ENCODE peak calls at places on chromosome 10, in ten cellular contexts. One of them, this sample, is unnamed. For H3K4me1 and H3K36me3, the result is how much of the 10 kb centered on the place peaks cover.

GRCh38 chr10:15719062-15719898 is 442 bp downstream of the ITGA8 start:
- DNase-seq in testis: peak
- DNase-seq in mesenchymal stem cell: peak
- DNase-seq in Peyer's patch: no peak
- DNase-seq in tibial nerve: no peak
- DNase-seq in right lobe of liver: no peak
- DNase-seq in HCT116: no peak
- DNase-seq in sigmoid colon: no peak
- DNase-seq in uterus: no peak
- DNase-seq in ovary: peak
- DNase-seq in this sample: no peak

GRCh38 chr10:69211104-69211503 is 9.0 kb upstream of the HKDC1 start:
- DNase-seq in testis: no peak
- DNase-seq in mesenchymal stem cell: no peak
- DNase-seq in Peyer's patch: no peak
- DNase-seq in tibial nerve: no peak
- DNase-seq in right lobe of liver: no peak
- DNase-seq in HCT116: no peak
- DNase-seq in sigmoid colon: no peak
- DNase-seq in uterus: no peak
- DNase-seq in ovary: no peak
- DNase-seq in this sample: no peak

GRCh38 chr10:102645741-102646609 is 1.7 kb downstream of the TRIM8 start:
- DNase-seq in testis: peak
- DNase-seq in mesenchymal stem cell: peak
- DNase-seq in Peyer's patch: peak
- DNase-seq in tibial nerve: peak
- DNase-seq in right lobe of liver: peak
- DNase-seq in HCT116: peak
- DNase-seq in sigmoid colon: peak
- DNase-seq in uterus: peak
- DNase-seq in ovary: peak
- DNase-seq in this sample: peak

GRCh38 chr10:99233000-99233679 is 2.5 kb downstream of the HPSE2 start:
- DNase-seq in testis: no peak
- DNase-seq in mesenchymal stem cell: no peak
- DNase-seq in Peyer's patch: no peak
- DNase-seq in tibial nerve: no peak
- DNase-seq in right lobe of liver: no peak
- DNase-seq in HCT116: no peak
- DNase-seq in sigmoid colon: no peak
- DNase-seq in uterus: no peak
- DNase-seq in ovary: no peak
- DNase-seq in this sample: no peak

GRCh38 chr10:79202188-79203013 is 133.6 kb downstream of the ZMIZ1 start:
- DNase-seq in testis: no peak
- DNase-seq in mesenchymal stem cell: peak
- DNase-seq in Peyer's patch: no peak
- DNase-seq in tibial nerve: no peak
- DNase-seq in right lobe of liver: no peak
- DNase-seq in HCT116: no peak
- DNase-seq in sigmoid colon: peak
- DNase-seq in uterus: no peak
- DNase-seq in ovary: peak
- DNase-seq in this sample: no peak

GRCh38 chr10:3636356-3637181 is 148.4 kb downstream of the KLF6 start:
- DNase-seq in testis: no peak
- DNase-seq in mesenchymal stem cell: no peak
- DNase-seq in Peyer's patch: no peak
- DNase-seq in tibial nerve: no peak
- DNase-seq in right lobe of liver: no peak
- DNase-seq in HCT116: peak
- DNase-seq in sigmoid colon: no peak
- DNase-seq in uterus: no peak
- DNase-seq in ovary: no peak
- DNase-seq in this sample: no peak

GRCh38 chr10:99709480-99710229 is 22.3 kb downstream of the COX15 start:
- DNase-seq in testis: no peak
- DNase-seq in mesenchymal stem cell: peak
- DNase-seq in Peyer's patch: no peak
- DNase-seq in tibial nerve: no peak
- DNase-seq in right lobe of liver: no peak
- DNase-seq in HCT116: no peak
- DNase-seq in sigmoid colon: no peak
- DNase-seq in uterus: no peak
- DNase-seq in ovary: no peak
- DNase-seq in this sample: no peak

GRCh38 chr10:82212753-82213152 is 337.8 kb downstream of the NRG3 start:
- DNase-seq in testis: no peak
- DNase-seq in mesenchymal stem cell: no peak
- DNase-seq in Peyer's patch: no peak
- DNase-seq in tibial nerve: no peak
- DNase-seq in right lobe of liver: no peak
- DNase-seq in HCT116: no peak
- DNase-seq in sigmoid colon: no peak
- DNase-seq in uterus: no peak
- DNase-seq in ovary: no peak
- DNase-seq in this sample: no peak

GRCh38 chr10:22320591-22321155 is at the start of gene BMI1:
- DNase-seq in testis: peak
- DNase-seq in mesenchymal stem cell: peak
- DNase-seq in Peyer's patch: peak
- DNase-seq in tibial nerve: peak
- DNase-seq in right lobe of liver: peak
- DNase-seq in HCT116: no peak
- DNase-seq in sigmoid colon: peak
- DNase-seq in uterus: peak
- DNase-seq in ovary: peak
- DNase-seq in this sample: peak

GRCh38 chr10:22321156-22321711 is 335 bp downstream of the BMI1 start:
- DNase-seq in testis: no peak
- DNase-seq in mesenchymal stem cell: peak
- DNase-seq in Peyer's patch: peak
- DNase-seq in tibial nerve: no peak
- DNase-seq in right lobe of liver: peak
- DNase-seq in HCT116: no peak
- DNase-seq in sigmoid colon: peak
- DNase-seq in uterus: peak
- DNase-seq in ovary: peak
- DNase-seq in this sample: peak

GRCh38 chr10:22318772-22319171 is 2.1 kb upstream of the BMI1 start:
- DNase-seq in testis: no peak
- DNase-seq in mesenchymal stem cell: no peak
- DNase-seq in Peyer's patch: no peak
- DNase-seq in tibial nerve: no peak
- DNase-seq in right lobe of liver: no peak
- DNase-seq in HCT116: no peak
- DNase-seq in sigmoid colon: no peak
- DNase-seq in uterus: no peak
- DNase-seq in ovary: no peak
- DNase-seq in this sample: no peak

GRCh38 chr10:22317771-22318565 is 1.8 kb downstream of the COMMD3 start:
- DNase-seq in testis: no peak
- DNase-seq in mesenchymal stem cell: no peak
- DNase-seq in Peyer's patch: no peak
- DNase-seq in tibial nerve: no peak
- DNase-seq in right lobe of liver: no peak
- DNase-seq in HCT116: no peak
- DNase-seq in sigmoid colon: no peak
- DNase-seq in uterus: no peak
- DNase-seq in ovary: no peak
- DNase-seq in this sample: no peak

DNA sequence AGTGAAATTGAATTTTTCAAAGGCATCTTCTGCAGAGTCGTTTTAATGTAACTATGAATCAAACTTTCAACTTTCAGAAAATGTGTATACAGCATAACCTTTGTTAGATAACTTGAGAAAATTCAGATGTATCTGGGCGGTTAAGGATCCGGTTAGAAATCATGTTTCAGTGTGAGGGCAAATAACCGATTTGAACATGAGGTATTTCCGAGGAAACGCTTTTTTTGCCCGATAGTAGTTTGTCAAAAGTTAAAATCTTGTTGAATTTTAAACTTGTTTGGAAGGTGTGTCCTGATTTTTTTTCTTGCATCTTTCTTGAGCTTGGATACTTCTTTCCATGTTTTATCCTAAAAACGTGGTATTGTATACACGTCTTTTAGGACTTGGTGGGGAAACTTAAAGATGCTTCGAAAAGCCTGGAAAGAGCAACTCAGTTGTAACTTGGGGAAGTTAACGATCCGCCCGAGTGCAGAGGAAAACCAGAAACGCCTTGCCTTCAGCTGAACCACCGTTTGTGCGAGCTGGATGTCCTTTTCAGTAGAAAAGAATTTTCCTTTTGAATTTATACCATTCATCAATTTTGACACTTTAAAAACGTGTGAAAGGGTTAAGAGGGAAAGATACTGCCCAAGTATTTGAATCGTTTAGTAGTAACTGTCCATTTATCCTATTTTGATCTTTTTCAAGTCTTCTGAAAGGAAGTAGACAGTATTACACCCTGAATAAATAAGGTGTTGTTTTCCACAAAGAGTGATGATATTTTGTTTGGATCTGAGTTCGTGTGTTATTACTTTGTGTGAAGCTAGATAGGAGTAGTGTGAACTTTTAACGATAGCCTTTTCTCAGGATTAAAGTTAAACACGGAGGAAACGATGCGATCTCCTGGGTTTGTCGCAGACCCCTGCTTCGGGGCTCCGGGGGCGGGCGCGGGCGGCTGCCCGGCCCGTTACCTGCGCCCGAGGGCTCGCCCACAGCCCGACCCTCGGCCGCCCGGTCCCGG is 1.0 kb upstream of the BMI1 start:
- DNase-seq in testis: no peak
- DNase-seq in mesenchymal stem cell: peak
- DNase-seq in Peyer's patch: no peak
- DNase-seq in tibial nerve: no peak
- DNase-seq in right lobe of liver: no peak
- DNase-seq in HCT116: no peak
- DNase-seq in sigmoid colon: no peak
- DNase-seq in uterus: no peak
- DNase-seq in ovary: no peak
- DNase-seq in this sample: no peak
- H3K27ac ChIP-seq in testis: peak
- H3K27ac ChIP-seq in mesenchymal stem cell: no peak
- H3K27ac ChIP-seq in Peyer's patch: peak
- H3K27ac ChIP-seq in tibial nerve: peak
- H3K27ac ChIP-seq in right lobe of liver: peak
- H3K27ac ChIP-seq in HCT116: peak
- H3K27ac ChIP-seq in sigmoid colon: peak
- H3K27ac ChIP-seq in uterus: peak
- H3K27ac ChIP-seq in ovary: no peak
- H3K27ac ChIP-seq in this sample: peak

DNA sequence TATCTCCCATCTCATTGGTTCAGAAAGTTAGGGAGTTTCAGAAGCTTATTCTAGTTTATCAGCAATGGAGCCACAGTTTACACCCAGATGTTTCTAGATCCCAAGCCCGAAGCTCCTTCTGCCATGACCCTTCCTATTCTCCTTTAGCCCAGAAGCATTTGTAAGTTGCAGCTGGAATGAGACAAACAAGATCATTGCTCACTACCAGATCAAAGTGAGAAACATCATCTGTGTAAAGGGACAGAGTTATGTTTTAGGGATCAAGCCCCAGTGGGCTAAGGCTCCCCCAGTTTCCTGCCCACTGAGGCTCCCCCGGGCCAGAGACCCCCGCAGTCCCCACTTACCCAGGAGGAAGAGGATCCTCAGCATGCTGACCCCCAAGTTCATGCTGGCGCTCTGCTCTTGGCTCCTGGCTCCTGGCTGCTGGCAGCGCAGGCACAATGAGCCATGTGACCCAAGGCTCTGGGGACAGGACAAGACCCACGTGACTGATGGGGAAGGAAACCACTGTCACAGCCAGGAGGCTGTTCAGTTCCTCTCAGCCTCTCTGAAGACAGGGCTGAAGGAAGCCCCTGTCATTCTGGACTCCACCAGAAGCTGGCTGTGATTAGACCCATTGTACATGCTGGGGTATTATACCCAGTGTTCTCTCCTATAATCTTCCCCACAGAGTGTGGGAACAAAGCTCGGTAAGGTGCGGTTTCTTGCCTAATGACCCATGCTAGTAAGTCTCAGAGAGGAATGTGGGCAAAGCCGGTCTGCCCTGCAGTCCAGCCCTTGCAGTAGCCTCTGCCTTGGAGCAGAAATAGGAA is at the start of gene TMEM273:
- DNase-seq in testis: peak
- DNase-seq in mesenchymal stem cell: no peak
- DNase-seq in Peyer's patch: peak
- DNase-seq in tibial nerve: peak
- DNase-seq in right lobe of liver: peak
- DNase-seq in HCT116: no peak
- DNase-seq in sigmoid colon: peak
- DNase-seq in uterus: peak
- DNase-seq in ovary: no peak
- DNase-seq in this sample: no peak
- H3K4me1 ChIP-seq in testis: under half
- H3K4me1 ChIP-seq in mesenchymal stem cell: under half
- H3K4me1 ChIP-seq in Peyer's patch: under half
- H3K4me1 ChIP-seq in tibial nerve: under half
- H3K4me1 ChIP-seq in right lobe of liver: under half
- H3K4me1 ChIP-seq in HCT116: under half
- H3K4me1 ChIP-seq in sigmoid colon: under half
- H3K4me1 ChIP-seq in uterus: under half
- H3K4me1 ChIP-seq in ovary: under half
- H3K4me1 ChIP-seq in this sample: under half

GRCh38 chr10:31390804-31391203 is 71.8 kb downstream of the ZEB1 start:
- DNase-seq in testis: no peak
- DNase-seq in mesenchymal stem cell: no peak
- DNase-seq in Peyer's patch: no peak
- DNase-seq in tibial nerve: no peak
- DNase-seq in right lobe of liver: no peak
- DNase-seq in HCT116: no peak
- DNase-seq in sigmoid colon: no peak
- DNase-seq in uterus: no peak
- DNase-seq in ovary: no peak
- DNase-seq in this sample: no peak
- H3K36me3 ChIP-seq in testis: under half
- H3K36me3 ChIP-seq in mesenchymal stem cell: half or more
- H3K36me3 ChIP-seq in Peyer's patch: under half
- H3K36me3 ChIP-seq in tibial nerve: under half
- H3K36me3 ChIP-seq in right lobe of liver: under half
- H3K36me3 ChIP-seq in HCT116: under half
- H3K36me3 ChIP-seq in sigmoid colon: under half
- H3K36me3 ChIP-seq in uterus: under half
- H3K36me3 ChIP-seq in ovary: under half
- H3K36me3 ChIP-seq in this sample: under half

DNA sequence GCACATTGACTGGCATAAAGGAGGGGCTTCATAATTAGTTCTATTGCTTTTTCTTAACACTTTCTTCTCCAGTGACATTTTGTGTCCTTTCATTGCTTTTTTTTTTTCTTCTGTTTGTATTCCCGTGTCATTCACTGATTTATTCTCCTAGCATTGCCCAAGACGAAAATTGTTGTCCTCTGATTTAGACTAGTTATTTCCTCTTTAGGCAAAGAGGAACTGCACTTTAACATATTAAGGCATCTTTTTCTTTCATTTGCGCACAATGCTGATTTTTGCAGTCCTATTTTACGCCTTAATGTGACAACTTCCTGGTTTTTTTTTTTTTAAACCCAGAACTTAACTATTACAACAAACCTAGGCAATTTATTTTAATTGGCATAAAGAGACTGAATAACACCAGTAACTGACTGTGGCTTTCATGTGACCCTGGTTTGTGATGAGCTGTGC is 39.7 kb downstream of the ARID5B start:
- DNase-seq in testis: no peak
- DNase-seq in mesenchymal stem cell: peak
- DNase-seq in Peyer's patch: no peak
- DNase-seq in tibial nerve: no peak
- DNase-seq in right lobe of liver: no peak
- DNase-seq in HCT116: no peak
- DNase-seq in sigmoid colon: no peak
- DNase-seq in uterus: no peak
- DNase-seq in ovary: no peak
- DNase-seq in this sample: no peak
- H3K27ac ChIP-seq in testis: no peak
- H3K27ac ChIP-seq in mesenchymal stem cell: no peak
- H3K27ac ChIP-seq in Peyer's patch: peak
- H3K27ac ChIP-seq in tibial nerve: peak
- H3K27ac ChIP-seq in right lobe of liver: peak
- H3K27ac ChIP-seq in HCT116: no peak
- H3K27ac ChIP-seq in sigmoid colon: peak
- H3K27ac ChIP-seq in uterus: peak
- H3K27ac ChIP-seq in ovary: no peak
- H3K27ac ChIP-seq in this sample: no peak

This sample was measured in naive thymus-derived CD4-positive, alpha-beta T cell.